ENCODE peak calls at places on chromosomes 13 and 19, in six cellular contexts. K is endodermal cell; A is CD8-positive, alpha-beta T cell; W is colonic mucosa; H is esophagus squamous epithelium; F is GM12878. O is an unnamed sample.

GRCh38 chr19:2726904-2727639 is 5.9 kb upstream of the DIRAS1 start:
- DNase-seq in K (no peak), A (no peak), H (no peak), W (no peak), F (no peak), O (no peak)

GRCh38 chr19:6737873-6738725 is 719 bp upstream of the GPR108 start:
- DNase-seq in H (no peak), F (no peak), K (no peak), A (peak; percentile 74), W (peak; percentile 98), O (peak; percentile 97)

GRCh38 chr13:44306401-44307192 is 67.0 kb upstream of the SERP2 start:
- DNase-seq in A (no peak), F (no peak), K (peak; percentile 70), H (no peak), W (peak; percentile 58), O (peak; percentile 77)

GRCh38 chr19:58538257-58539168 is 5.4 kb upstream of the TRIM28 start:
- DNase-seq in F (no peak), W (peak; percentile 61), H (no peak), K (peak; percentile 96), A (peak; percentile 45), O (no peak)

GRCh38 chr13:35139591-35139990 is 197.5 kb downstream of the NBEA start:
- DNase-seq in F (no peak), K (no peak), W (no peak), H (no peak), A (no peak), O (no peak)

GRCh38 chr13:105346141-105346766 is 1189.2 kb downstream of the EFNB2 start:
- DNase-seq in K (no peak), H (no peak), F (no peak), W (no peak), A (no peak), O (no peak)

GRCh38 chr13:67303661-67304333 is 73.7 kb upstream of the PCDH9 start:
- DNase-seq in W (no peak), H (no peak), A (no peak), K (no peak), F (no peak), O (no peak)

GRCh38 chr13:64551755-64552154 is 2678.4 kb downstream of the PCDH9 start:
- DNase-seq in W (no peak), K (no peak), F (no peak), A (no peak), H (no peak), O (no peak)

GRCh38 chr13:44854264-44855060 is 134.8 kb downstream of the NUFIP1 start:
- DNase-seq in A (no peak), F (no peak), H (no peak), W (peak; percentile 64), K (no peak), O (no peak)

GRCh38 chr13:31427151-31427867 is 227.5 kb downstream of the B3GLCT start:
- DNase-seq in A (no peak), H (no peak), K (no peak), F (no peak), W (no peak), O (no peak)

GRCh38 chr19:49939721-49940481 is 10.6 kb upstream of the NUP62 start:
- DNase-seq in K (peak; percentile 62), H (no peak), F (no peak), A (no peak), W (no peak), O (peak; percentile 60)

GRCh38 chr19:41298327-41298964 is 11.5 kb upstream of the CCDC97 start:
- DNase-seq in W (peak; percentile 45), H (no peak), F (no peak), A (peak; percentile 70), K (no peak), O (peak; percentile 94)

GRCh38 chr13:95624020-95624419 is 20.5 kb downstream of the DZIP1 start:
- DNase-seq in H (no peak), W (peak; percentile 29), K (peak; percentile 63), A (peak; percentile 13), F (no peak), O (no peak)

GRCh38 chr19:37362733-37363132 is 8.2 kb upstream of the ZNF527 start:
- DNase-seq in A (no peak), H (no peak), K (peak; percentile 85), W (no peak), F (no peak), O (no peak)

GRCh38 chr19:43638991-43639494 is 607 bp downstream of the CADM4 start:
- DNase-seq in W (no peak), A (no peak), K (no peak), F (no peak), H (no peak), O (no peak)

GRCh38 chr19:43639507-43640423 is at the start of gene CADM4:
- DNase-seq in F (no peak), A (peak; percentile 47), H (no peak), K (peak; percentile 82), W (peak; percentile 45), O (peak; percentile 79)

GRCh38 chr19:43640424-43640757 is 741 bp upstream of the CADM4 start:
- DNase-seq in K (peak; percentile 53), A (no peak), H (no peak), F (no peak), W (no peak), O (no peak)

GRCh38 chr19:43636121-43636683 is 3.4 kb downstream of the CADM4 start:
- DNase-seq in K (peak; percentile 79), H (no peak), A (no peak), F (no peak), W (no peak), O (no peak)

GRCh38 chr19:43638214-43638990 is 1.2 kb downstream of the CADM4 start:
- DNase-seq in F (no peak), W (no peak), K (no peak), A (no peak), H (no peak), O (no peak)
- H3K4me3 ChIP-seq in F (no peak overlapping the region), W (no peak overlapping the region), K (peak overlapping the region; percentile 86), A (no peak overlapping the region), H (no peak overlapping the region), O (no peak overlapping the region)

DNA sequence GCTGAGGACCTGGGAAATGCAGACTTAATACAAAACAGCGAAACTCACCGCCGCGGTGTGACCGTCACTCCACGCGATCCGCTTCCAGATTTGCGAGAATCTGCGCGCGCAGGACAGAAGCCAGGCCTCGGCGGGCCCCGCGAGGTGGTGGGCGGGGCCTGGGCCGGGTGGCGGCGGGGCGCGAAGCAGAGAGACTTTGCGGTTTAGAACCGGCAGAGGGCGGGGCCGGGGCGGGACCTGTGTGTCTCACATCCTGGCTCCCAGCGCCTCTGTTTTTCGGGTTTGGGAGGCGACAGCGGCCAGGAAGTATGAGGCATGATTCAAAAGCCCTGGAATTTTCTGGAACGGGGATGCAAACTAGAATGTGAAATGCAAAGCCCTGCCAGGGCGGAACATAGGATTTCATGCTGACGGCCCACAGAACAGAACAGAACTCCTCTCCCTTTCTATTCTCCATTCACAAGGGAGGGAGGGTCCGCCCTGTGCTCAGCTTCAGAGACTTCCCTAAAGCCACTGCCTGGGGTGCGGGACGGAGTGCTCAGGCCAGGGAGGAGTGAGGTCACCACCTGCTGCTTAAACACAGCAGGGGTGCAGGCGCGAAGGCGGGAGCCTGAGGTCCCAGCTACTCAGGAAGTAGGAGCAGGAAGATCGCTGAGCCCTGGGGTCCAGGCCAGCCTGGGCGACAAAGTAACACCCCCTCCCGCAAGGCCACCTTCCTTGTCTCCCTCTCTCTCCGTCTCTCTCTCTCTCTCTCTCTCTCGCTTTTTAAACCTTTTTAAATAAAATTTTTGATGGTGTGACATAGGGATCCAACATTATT is 44.2 kb downstream of the ZNF611 start:
- DNase-seq in A (peak; percentile 91), K (peak; percentile 97), F (peak; percentile 45), W (peak; percentile 97), H (peak; percentile 56), O (peak; percentile 99)
- H3K27ac ChIP-seq in A (peak overlapping the region; percentile 58), K (peak overlapping the region; percentile 82), F (peak overlapping the region; percentile 88), W (peak overlapping the region; percentile 77), H (peak overlapping the region; percentile 95), O (peak overlapping the region; percentile 97)

DNA sequence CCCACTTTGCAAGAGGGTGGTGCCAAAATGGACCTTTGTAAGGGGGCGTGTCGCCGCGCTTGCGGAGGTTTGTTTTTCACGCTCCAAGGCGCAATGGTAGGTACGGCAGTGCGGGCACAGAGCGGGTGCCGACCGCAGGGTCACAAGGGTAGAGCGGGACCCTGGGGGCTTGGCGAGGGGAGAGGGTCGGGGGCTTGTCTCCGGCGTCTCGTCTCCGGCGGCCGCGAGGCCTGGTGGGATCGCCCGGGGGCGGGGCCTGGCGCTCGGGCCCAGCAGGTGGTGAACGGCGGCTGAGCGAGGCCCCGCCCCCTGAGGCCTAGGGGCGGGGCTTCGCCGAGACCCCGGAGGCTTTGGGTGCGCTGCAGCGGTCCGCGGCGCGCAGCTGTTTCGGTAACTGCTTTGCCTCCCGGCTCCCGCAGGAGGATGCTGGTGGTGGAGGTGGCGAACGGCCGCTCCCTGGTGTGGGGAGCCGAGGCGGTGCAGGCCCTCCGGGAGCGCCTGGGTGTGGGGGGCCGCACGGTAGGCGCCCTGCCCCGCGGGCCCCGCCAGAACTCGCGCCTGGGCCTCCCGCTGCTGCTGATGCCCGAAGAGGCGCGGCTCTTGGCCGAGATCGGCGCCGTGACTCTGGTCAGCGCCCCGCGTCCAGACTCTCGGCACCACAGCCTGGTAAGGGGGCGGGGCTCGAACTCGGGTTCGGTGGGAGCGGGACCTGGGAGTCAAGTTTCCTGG is at the start of gene TSEN34:
- DNase-seq in W (peak; percentile 88), A (peak; percentile 87), H (no peak), K (peak; percentile 94), F (no peak), O (peak; percentile 94)
- H3K4me3 ChIP-seq in W (peak within 1 kb of the TSS; percentile 60), A (peak within 1 kb of the TSS; percentile 76), H (peak within 1 kb of the TSS; percentile 95), K (peak within 1 kb of the TSS; percentile 96), F (peak within 1 kb of the TSS; percentile 95), O (peak within 1 kb of the TSS; percentile 42)

GRCh38 chr13:112754281-112755025 is 64.6 kb downstream of the ATP11A start:
- DNase-seq in H (no peak), W (no peak), K (no peak), F (no peak), A (no peak), O (no peak)

GRCh38 chr13:112752211-112752610 is 62.4 kb downstream of the ATP11A start:
- DNase-seq in W (no peak), H (no peak), K (no peak), F (no peak), A (no peak), O (no peak)

GRCh38 chr13:112751617-112752016 is 61.8 kb downstream of the ATP11A start:
- DNase-seq in K (no peak), F (no peak), W (no peak), A (no peak), H (no peak), O (no peak)

GRCh38 chr13:112753868-112754267 is 64.0 kb downstream of the ATP11A start:
- DNase-seq in A (no peak), H (no peak), K (no peak), F (no peak), W (no peak), O (no peak)

GRCh38 chr13:112752711-112753541 is 63.1 kb downstream of the ATP11A start:
- DNase-seq in W (no peak), K (no peak), A (no peak), H (no peak), F (no peak), O (no peak)
- H3K27ac ChIP-seq in W (no peak overlapping the region), K (no peak overlapping the region), A (no peak overlapping the region), H (no peak overlapping the region), F (no peak overlapping the region), O (no peak overlapping the region)

GRCh38 chr19:10105241-10106099 is 692 bp upstream of the PPAN start:
- DNase-seq in H (no peak), K (no peak), F (peak; percentile 82), A (peak; percentile 62), W (peak; percentile 20), O (no peak)
- H3K4me3 ChIP-seq in H (no peak overlapping the region), K (peak overlapping the region; percentile 90), F (peak overlapping the region; percentile 58), A (peak overlapping the region; percentile 30), W (no peak overlapping the region), O (no peak overlapping the region)

GRCh38 chr19:1283917-1284292 is 1.8 kb upstream of the EFNA2 start:
- DNase-seq in H (no peak), K (no peak), W (no peak), F (no peak), A (no peak), O (no peak)
- H3K27ac ChIP-seq in H (peak overlapping the region; percentile 64), K (no peak overlapping the region), W (peak overlapping the region; percentile 91), F (no peak overlapping the region), A (no peak overlapping the region), O (no peak overlapping the region)